ENCODE peak calls at places on chromosome 18, in four cellular contexts. S is WTC11, U is H1, P is HepG2. X is an unnamed sample.

GRCh38 chr18:62663731-62664336 is 51.5 kb upstream of the PHLPP1 start:
- DNase-seq in U (no peak), P (no peak), S (no peak), X (peak; percentile 90)

GRCh38 chr18:51070545-51070944 is 40.5 kb downstream of the SMAD4 start:
- DNase-seq in P (no peak), U (no peak), S (no peak), X (no peak)

GRCh38 chr18:35691625-35692024 is 110.1 kb downstream of the GALNT1 start:
- DNase-seq in S (no peak), P (no peak), U (no peak), X (no peak)

GRCh38 chr18:8153887-8154583 is 455.2 kb upstream of the RAB12 start:
- DNase-seq in S (no peak), P (no peak), U (no peak), X (no peak)

GRCh38 chr18:25825066-25825465 is 265.3 kb downstream of the SS18 start:
- DNase-seq in P (no peak), S (no peak), U (no peak), X (no peak)

GRCh38 chr18:35927431-35927830 is 45.0 kb upstream of the RMP24 start:
- DNase-seq in U (no peak), S (no peak), P (no peak), X (no peak)

GRCh38 chr18:3709166-3709565 is 259.2 kb downstream of the TGIF1 start:
- DNase-seq in S (no peak), P (no peak), U (no peak), X (no peak)

GRCh38 chr18:62766266-62766665 is 50.9 kb downstream of the PHLPP1 start:
- DNase-seq in U (no peak), S (no peak), P (no peak), X (no peak)

GRCh38 chr18:48153641-48154481 is 223.4 kb upstream of the SMAD2 start:
- DNase-seq in U (no peak), P (peak; percentile 73), S (no peak), X (no peak)

GRCh38 chr18:60372598-60372997 is at the start of gene MC4R:
- DNase-seq in P (no peak), S (no peak), U (no peak), X (no peak)

GRCh38 chr18:62187543-62188378 is 706 bp downstream of the RELCH start:
- DNase-seq in S (peak; percentile 34), U (no peak), P (peak; percentile 17), X (peak; percentile 11)

GRCh38 chr18:73615506-73615905 is 532.1 kb downstream of the FBXO15 start:
- DNase-seq in U (no peak), S (no peak), P (no peak), X (no peak)

GRCh38 chr18:76875390-76876330 is 53.3 kb downstream of the ZNF236 start:
- DNase-seq in U (no peak), P (peak; percentile 48), S (peak; percentile 69), X (peak; percentile 24)

GRCh38 chr18:75654928-75655745 is 227.6 kb upstream of the SMIM21 start:
- DNase-seq in P (no peak), S (no peak), U (peak; percentile 38), X (no peak)

GRCh38 chr18:35386600-35387366 is 9.6 kb upstream of the ZNF396 start:
- DNase-seq in P (peak; percentile 70), U (peak; percentile 36), S (peak; percentile 68), X (peak; percentile 86)

GRCh38 chr18:78528437-78529228 is 451.0 kb upstream of the SALL3 start:
- DNase-seq in P (no peak), S (no peak), U (no peak), X (no peak)

GRCh38 chr18:36284268-36284667 is 13.2 kb upstream of the FHOD3 start:
- DNase-seq in S (no peak), P (no peak), U (no peak), X (no peak)

GRCh38 chr18:2672410-2672809 is 16.9 kb downstream of the SMCHD1 start:
- DNase-seq in S (no peak), U (no peak), P (no peak), X (no peak)

GRCh38 chr18:49725809-49726514 is 87.4 kb downstream of the ACAA2 start:
- DNase-seq in P (peak; percentile 13), S (peak; percentile 61), U (peak; percentile 51), X (peak; percentile 29)

GRCh38 chr18:74290831-74291770 is 662 bp downstream of the CYB5A start:
- DNase-seq in U (peak; percentile 56), P (peak; percentile 34), S (peak; percentile 77), X (no peak)

GRCh38 chr18:76689646-76690264 is 132.6 kb upstream of the ZNF236 start:
- DNase-seq in P (no peak), U (no peak), S (no peak), X (no peak)

GRCh38 chr18:37299471-37300304 is 265.9 kb downstream of the CELF4 start:
- DNase-seq in U (no peak), P (peak; percentile 97), S (no peak), X (peak; percentile 85)

GRCh38 chr18:69648486-69648885 is 247.8 kb downstream of the DOK6 start:
- DNase-seq in S (no peak), U (no peak), P (peak; percentile 6), X (no peak)

GRCh38 chr18:61546598-61546997 is 213.4 kb downstream of the CDH20 start:
- DNase-seq in U (no peak), P (no peak), S (no peak), X (no peak)

GRCh38 chr18:74596959-74597661 is 560 bp upstream of the ZNF407 start:
- DNase-seq in U (no peak), P (peak; percentile 5), S (peak; percentile 61), X (peak; percentile 51)

GRCh38 chr18:76709659-76710645 is 112.4 kb upstream of the ZNF236 start:
- DNase-seq in U (peak; percentile 34), P (peak; percentile 33), S (peak; percentile 68), X (peak; percentile 52)

GRCh38 chr18:75127143-75128021 is 81.6 kb downstream of the PTGR3 start:
- DNase-seq in S (no peak), P (peak; percentile 66), U (no peak), X (no peak)

GRCh38 chr18:49814147-49814499 is 790 bp upstream of the ACAA2 start:
- DNase-seq in S (peak; percentile 57), U (no peak), P (peak; percentile 23), X (peak; percentile 26)

DNA sequence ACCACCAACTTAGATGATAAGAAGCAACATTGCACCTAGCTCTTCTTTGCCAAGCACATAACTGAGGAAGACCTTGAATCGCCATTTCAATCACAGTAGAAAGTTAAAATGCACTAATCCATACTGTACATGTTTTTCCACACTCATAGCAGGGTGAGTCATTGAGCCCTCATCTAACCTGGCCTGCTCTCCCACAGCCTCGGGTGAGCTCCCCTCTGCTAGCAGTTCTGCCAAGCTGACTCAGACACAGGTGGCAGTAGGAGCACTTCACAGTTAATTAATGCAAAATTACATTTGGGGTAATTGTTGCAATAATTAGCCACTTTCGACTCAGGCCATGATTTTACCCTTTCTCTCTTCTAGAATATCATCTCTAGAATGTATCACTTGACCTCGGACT is 1632.8 kb upstream of the CELF4 start:
- DNase-seq in P (no peak), S (no peak), U (no peak), X (no peak)
- TF ChIP-seq ATF2 in P (no peak), S (no peak), U (no peak), X (no peak)

GRCh38 chr18:55319517-55319905 is 268.5 kb downstream of the TCF4 start:
- DNase-seq in S (no peak), P (no peak), U (no peak), X (no peak)

GRCh38 chr18:55318864-55319516 is 269.0 kb downstream of the TCF4 start:
- DNase-seq in S (no peak), U (no peak), P (no peak), X (no peak)

GRCh38 chr18:55317322-55317721 is 270.7 kb downstream of the TCF4 start:
- DNase-seq in P (no peak), U (no peak), S (no peak), X (no peak)

GRCh38 chr18:55316615-55317184 is 271.3 kb downstream of the TCF4 start:
- DNase-seq in S (no peak), U (no peak), P (no peak), X (no peak)

GRCh38 chr18:55317832-55318231 is 270.2 kb downstream of the TCF4 start:
- DNase-seq in U (no peak), S (no peak), P (no peak), X (no peak)
- TF ChIP-seq ATF2 in U (no peak), S (no peak), P (no peak), X (no peak)

DNA sequence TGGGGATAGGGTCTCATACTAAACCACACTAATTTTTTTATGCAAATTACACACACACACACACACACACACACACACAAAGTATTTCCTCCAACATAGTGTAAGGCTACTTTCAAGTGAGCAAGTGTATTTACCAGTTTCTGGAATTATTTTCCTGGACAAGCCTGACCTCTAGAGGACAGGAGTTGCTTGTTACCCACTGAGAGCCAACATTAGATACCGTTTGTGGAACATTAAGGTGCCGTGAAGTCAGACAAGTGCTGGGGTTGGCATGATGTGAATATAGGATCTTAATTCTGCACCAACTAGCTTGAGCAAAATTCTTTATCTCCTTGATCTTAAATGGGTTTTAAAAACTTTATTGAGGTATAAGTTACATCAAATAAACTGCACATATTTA is 39.3 kb upstream of the SERPINB2 start:
- DNase-seq in U (no peak), P (peak; percentile 39), S (no peak), X (no peak)
- TF ChIP-seq ATF2 in U (no peak), P (no peak), S (no peak), X (no peak)

DNA sequence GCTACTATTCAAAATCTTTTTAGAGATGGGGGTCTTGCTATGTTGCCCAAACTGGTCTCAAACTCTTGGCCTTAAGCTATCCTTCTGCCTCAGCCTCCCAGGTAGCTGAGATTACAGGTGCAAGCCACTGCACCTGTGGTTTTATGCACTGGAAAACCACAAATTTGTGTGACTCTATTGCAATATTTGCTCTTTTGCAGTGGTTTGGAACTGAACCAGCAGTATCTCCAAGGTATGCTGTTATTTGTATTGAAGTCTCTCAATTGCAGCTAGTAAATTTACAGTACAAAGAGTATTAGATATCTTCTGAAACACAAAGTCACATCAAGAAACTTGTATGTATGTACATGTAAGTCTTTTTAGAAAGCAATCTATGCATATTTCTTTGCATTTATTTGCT is 46.2 kb downstream of the PPP4R1 start:
- DNase-seq in S (no peak), P (no peak), U (no peak), X (no peak)
- TF ChIP-seq ATF2 in S (no peak), P (no peak), U (no peak), X (no peak)

GRCh38 chr18:29034113-29034856 is 857.4 kb upstream of the CDH2 start:
- DNase-seq in S (no peak), U (no peak), P (no peak), X (no peak)

GRCh38 chr18:29028560-29028959 is 851.6 kb upstream of the CDH2 start:
- DNase-seq in P (no peak), S (no peak), U (no peak), X (no peak)
- TF ChIP-seq ATF2 in P (no peak), S (no peak), U (no peak), X (no peak)